ENCODE peak calls at places on chromosomes 13 and 19, in five cellular contexts. T, H, P, N and D are unnamed samples.

GRCh38 chr13:42137856-42138537 is 89.5 kb downstream of the DGKH start:
- DNase-seq in T (no peak), N (no peak), P (no peak), H (no peak), D (no peak)

GRCh38 chr13:52848455-52849190 is at the start of gene PCDH8:
- DNase-seq in P (peak), T (no peak), N (no peak), H (no peak), D (peak)

GRCh38 chr19:35018379-35018778 is 11.9 kb upstream of the SCN1B start:
- DNase-seq in N (no peak), P (no peak), T (no peak), H (no peak), D (no peak)

GRCh38 chr19:33294058-33294798 is 8.1 kb downstream of the CEBPA start:
- DNase-seq in T (peak), P (no peak), H (no peak), N (no peak), D (no peak)

GRCh38 chr19:4375164-4375619 is 25.2 kb downstream of the SH3GL1 start:
- DNase-seq in H (no peak), N (no peak), T (peak), P (peak), D (no peak)

GRCh38 chr13:30477346-30478235 is 11.9 kb upstream of the HMGB1 start:
- DNase-seq in N (no peak), T (no peak), P (no peak), H (no peak), D (no peak)

GRCh38 chr19:40687525-40688016 is 2.9 kb downstream of the NUMBL start:
- DNase-seq in T (peak), H (no peak), N (no peak), P (peak), D (no peak)

GRCh38 chr19:24140099-24140498 is 53.1 kb downstream of the ZNF254 start:
- DNase-seq in T (no peak), P (no peak), H (no peak), N (no peak), D (no peak)

GRCh38 chr19:16386619-16387240 is 62.1 kb downstream of the KLF2 start:
- DNase-seq in T (no peak), N (peak), P (peak), H (peak), D (peak)